ENCODE peak calls at places on chromosomes 4 and X, in nine cellular contexts. One of them, this sample, is unnamed.

GRCh38 chr4:52638717-52639116 is 20.4 kb downstream of the USP46 start:
- DNase-seq in WERI-Rb-1: no peak
- DNase-seq in psoas muscle: no peak
- DNase-seq in fibroblast of lung: no peak
- DNase-seq in pancreas: no peak
- DNase-seq in cardiac muscle cell: no peak
- DNase-seq in heart right ventricle: no peak
- DNase-seq in tibial artery: no peak
- DNase-seq in kidney epithelial cell: no peak
- DNase-seq in this sample: no peak

GRCh38 chr4:183211533-183211932 is 108.5 kb downstream of the CLDN22 start:
- DNase-seq in kidney epithelial cell: no peak
- DNase-seq in cardiac muscle cell: no peak
- DNase-seq in tibial artery: no peak
- DNase-seq in heart right ventricle: no peak
- DNase-seq in fibroblast of lung: no peak
- DNase-seq in psoas muscle: no peak
- DNase-seq in pancreas: no peak
- DNase-seq in WERI-Rb-1: no peak
- DNase-seq in this sample: no peak

GRCh38 chr4:169254546-169254983 is 16.2 kb downstream of the SH3RF1 start:
- DNase-seq in heart right ventricle: no peak
- DNase-seq in pancreas: peak; percentile 37
- DNase-seq in fibroblast of lung: peak; percentile 90
- DNase-seq in kidney epithelial cell: peak; percentile 47
- DNase-seq in psoas muscle: no peak
- DNase-seq in cardiac muscle cell: no peak
- DNase-seq in WERI-Rb-1: no peak
- DNase-seq in tibial artery: no peak
- DNase-seq in this sample: peak; percentile 53

GRCh38 chrX:103624111-103624510 is 4.7 kb upstream of the TCEAL1 start:
- DNase-seq in cardiac muscle cell: no peak
- DNase-seq in psoas muscle: no peak
- DNase-seq in pancreas: no peak
- DNase-seq in WERI-Rb-1: no peak
- DNase-seq in fibroblast of lung: no peak
- DNase-seq in kidney epithelial cell: no peak
- DNase-seq in heart right ventricle: no peak
- DNase-seq in tibial artery: peak; percentile 64
- DNase-seq in this sample: no peak

GRCh38 chrX:7318661-7319060 is 170.7 kb upstream of the PUDP start:
- DNase-seq in cardiac muscle cell: no peak
- DNase-seq in psoas muscle: no peak
- DNase-seq in fibroblast of lung: no peak
- DNase-seq in WERI-Rb-1: no peak
- DNase-seq in heart right ventricle: no peak
- DNase-seq in kidney epithelial cell: no peak
- DNase-seq in pancreas: no peak
- DNase-seq in tibial artery: no peak
- DNase-seq in this sample: no peak

GRCh38 chr4:101599620-101600019 is 190.9 kb upstream of the BANK1 start:
- DNase-seq in tibial artery: no peak
- DNase-seq in fibroblast of lung: peak; percentile 52
- DNase-seq in kidney epithelial cell: no peak
- DNase-seq in WERI-Rb-1: no peak
- DNase-seq in heart right ventricle: no peak
- DNase-seq in cardiac muscle cell: no peak
- DNase-seq in psoas muscle: no peak
- DNase-seq in pancreas: no peak
- DNase-seq in this sample: peak; percentile 46

GRCh38 chr4:173281420-173282333 is 52.5 kb downstream of the HMGB2 start:
- DNase-seq in kidney epithelial cell: no peak
- DNase-seq in tibial artery: no peak
- DNase-seq in cardiac muscle cell: no peak
- DNase-seq in psoas muscle: no peak
- DNase-seq in fibroblast of lung: no peak
- DNase-seq in heart right ventricle: no peak
- DNase-seq in WERI-Rb-1: no peak
- DNase-seq in pancreas: no peak
- DNase-seq in this sample: no peak

GRCh38 chr4:128519163-128519810 is 231.7 kb upstream of the PGRMC2 start:
- DNase-seq in WERI-Rb-1: no peak
- DNase-seq in fibroblast of lung: peak; percentile 74
- DNase-seq in pancreas: no peak
- DNase-seq in tibial artery: peak; percentile 66
- DNase-seq in cardiac muscle cell: no peak
- DNase-seq in kidney epithelial cell: no peak
- DNase-seq in heart right ventricle: peak; percentile 56
- DNase-seq in psoas muscle: peak; percentile 39
- DNase-seq in this sample: no peak

GRCh38 chr4:3204021-3204431 is 44.9 kb upstream of the MSANTD1 start:
- DNase-seq in psoas muscle: peak; percentile 75
- DNase-seq in kidney epithelial cell: no peak
- DNase-seq in heart right ventricle: no peak
- DNase-seq in pancreas: peak; percentile 78
- DNase-seq in cardiac muscle cell: no peak
- DNase-seq in tibial artery: peak; percentile 65
- DNase-seq in WERI-Rb-1: no peak
- DNase-seq in fibroblast of lung: peak; percentile 64
- DNase-seq in this sample: no peak

GRCh38 chrX:69618803-69619202 is 2.9 kb downstream of the EDA start:
- DNase-seq in pancreas: no peak
- DNase-seq in kidney epithelial cell: no peak
- DNase-seq in heart right ventricle: no peak
- DNase-seq in psoas muscle: no peak
- DNase-seq in WERI-Rb-1: peak; percentile 12
- DNase-seq in cardiac muscle cell: peak; percentile 20
- DNase-seq in tibial artery: no peak
- DNase-seq in fibroblast of lung: no peak
- DNase-seq in this sample: no peak

DNA sequence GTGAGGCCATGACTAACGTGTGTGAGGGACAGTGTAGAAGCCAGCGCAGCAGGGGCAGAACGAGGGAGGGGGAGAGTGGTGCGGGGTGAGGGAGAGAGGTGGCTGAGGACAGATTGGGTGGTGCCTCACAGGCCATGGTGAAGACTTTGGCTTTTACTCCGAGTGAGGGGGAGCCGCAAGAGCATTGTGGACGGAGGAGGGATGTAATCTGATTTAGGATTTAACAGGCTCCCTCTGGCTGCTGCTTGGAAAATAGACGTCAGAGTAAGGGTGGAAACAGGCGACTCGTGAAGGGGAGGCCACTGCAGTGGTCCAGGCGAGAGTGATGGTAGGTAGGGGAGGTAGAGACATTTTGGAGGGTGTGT is 13.0 kb downstream of the PPP1R3F start:
- DNase-seq in pancreas: no peak
- DNase-seq in kidney epithelial cell: no peak
- DNase-seq in WERI-Rb-1: peak; percentile 46
- DNase-seq in heart right ventricle: no peak
- DNase-seq in tibial artery: no peak
- DNase-seq in psoas muscle: no peak
- DNase-seq in fibroblast of lung: peak; percentile 21
- DNase-seq in cardiac muscle cell: peak; percentile 34
- DNase-seq in this sample: no peak
- TF ChIP-seq CTCF in pancreas: no peak
- TF ChIP-seq CTCF in kidney epithelial cell: peak; percentile 18
- TF ChIP-seq CTCF in WERI-Rb-1: peak; percentile 38
- TF ChIP-seq CTCF in heart right ventricle: peak; percentile 19
- TF ChIP-seq CTCF in tibial artery: peak; percentile 25
- TF ChIP-seq CTCF in psoas muscle: no peak
- TF ChIP-seq CTCF in fibroblast of lung: peak; percentile 45
- TF ChIP-seq CTCF in cardiac muscle cell: peak; percentile 42
- TF ChIP-seq CTCF in this sample: peak; percentile 31

GRCh38 chrX:14872355-14872754 is 514 bp downstream of the FANCB start:
- DNase-seq in heart right ventricle: no peak
- DNase-seq in fibroblast of lung: no peak
- DNase-seq in tibial artery: no peak
- DNase-seq in pancreas: no peak
- DNase-seq in psoas muscle: no peak
- DNase-seq in WERI-Rb-1: no peak
- DNase-seq in cardiac muscle cell: no peak
- DNase-seq in kidney epithelial cell: no peak
- DNase-seq in this sample: no peak
- H3K4me3 ChIP-seq in heart right ventricle: peak overlapping the region; percentile 83
- H3K4me3 ChIP-seq in fibroblast of lung: peak overlapping the region; percentile 72
- H3K4me3 ChIP-seq in tibial artery: peak overlapping the region; percentile 85
- H3K4me3 ChIP-seq in pancreas: peak overlapping the region; percentile 16
- H3K4me3 ChIP-seq in psoas muscle: peak overlapping the region; percentile 79
- H3K4me3 ChIP-seq in WERI-Rb-1: peak overlapping the region; percentile 61
- H3K4me3 ChIP-seq in cardiac muscle cell: peak overlapping the region; percentile 36
- H3K4me3 ChIP-seq in kidney epithelial cell: peak overlapping the region; percentile 71
- H3K4me3 ChIP-seq in this sample: peak overlapping the region; percentile 53

GRCh38 chr4:153465922-153466636 is at the start of gene TMEM131L:
- DNase-seq in cardiac muscle cell: peak; percentile 88
- DNase-seq in tibial artery: peak; percentile 85
- DNase-seq in psoas muscle: peak; percentile 80
- DNase-seq in pancreas: peak; percentile 84
- DNase-seq in fibroblast of lung: peak; percentile 64
- DNase-seq in kidney epithelial cell: no peak
- DNase-seq in WERI-Rb-1: peak; percentile 58
- DNase-seq in heart right ventricle: peak; percentile 77
- DNase-seq in this sample: no peak
- TF ChIP-seq CTCF in cardiac muscle cell: peak; percentile 14
- TF ChIP-seq CTCF in tibial artery: peak; percentile 32
- TF ChIP-seq CTCF in psoas muscle: no peak
- TF ChIP-seq CTCF in pancreas: no peak
- TF ChIP-seq CTCF in fibroblast of lung: peak; percentile 21
- TF ChIP-seq CTCF in kidney epithelial cell: no peak
- TF ChIP-seq CTCF in WERI-Rb-1: peak; percentile 36
- TF ChIP-seq CTCF in heart right ventricle: peak; percentile 11
- TF ChIP-seq CTCF in this sample: peak; percentile 2

GRCh38 chr4:156228706-156229105 is 275.0 kb upstream of the CTSO start:
- DNase-seq in heart right ventricle: no peak
- DNase-seq in cardiac muscle cell: no peak
- DNase-seq in psoas muscle: no peak
- DNase-seq in fibroblast of lung: no peak
- DNase-seq in tibial artery: no peak
- DNase-seq in kidney epithelial cell: no peak
- DNase-seq in pancreas: no peak
- DNase-seq in WERI-Rb-1: no peak
- DNase-seq in this sample: peak; percentile 44
- H3K4me3 ChIP-seq in heart right ventricle: no peak overlapping the region
- H3K4me3 ChIP-seq in cardiac muscle cell: no peak overlapping the region
- H3K4me3 ChIP-seq in psoas muscle: no peak overlapping the region
- H3K4me3 ChIP-seq in fibroblast of lung: no peak overlapping the region
- H3K4me3 ChIP-seq in tibial artery: no peak overlapping the region
- H3K4me3 ChIP-seq in kidney epithelial cell: no peak overlapping the region
- H3K4me3 ChIP-seq in pancreas: no peak overlapping the region
- H3K4me3 ChIP-seq in WERI-Rb-1: no peak overlapping the region
- H3K4me3 ChIP-seq in this sample: no peak overlapping the region

DNA sequence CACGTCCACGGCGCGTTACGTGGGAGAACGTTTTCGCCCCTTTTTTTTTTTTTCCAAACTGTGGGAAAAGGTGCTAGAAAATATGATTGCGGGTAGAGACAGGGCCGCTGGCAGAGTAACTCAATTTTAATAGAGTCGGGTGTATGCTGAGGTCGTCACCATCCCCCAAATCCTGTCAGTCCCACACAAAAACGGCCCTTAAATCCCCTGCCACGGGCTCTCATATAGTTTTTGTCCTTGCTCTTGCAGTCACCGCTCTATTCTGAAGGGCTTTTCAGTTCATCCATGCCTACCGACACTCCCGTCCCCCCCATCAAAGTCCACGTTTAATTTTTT is 796 bp upstream of the MED14 start:
- DNase-seq in cardiac muscle cell: no peak
- DNase-seq in heart right ventricle: no peak
- DNase-seq in psoas muscle: no peak
- DNase-seq in pancreas: no peak
- DNase-seq in fibroblast of lung: no peak
- DNase-seq in WERI-Rb-1: no peak
- DNase-seq in tibial artery: no peak
- DNase-seq in kidney epithelial cell: no peak
- DNase-seq in this sample: peak; percentile 16
- TF ChIP-seq CTCF in cardiac muscle cell: no peak
- TF ChIP-seq CTCF in heart right ventricle: no peak
- TF ChIP-seq CTCF in psoas muscle: no peak
- TF ChIP-seq CTCF in pancreas: no peak
- TF ChIP-seq CTCF in fibroblast of lung: no peak
- TF ChIP-seq CTCF in WERI-Rb-1: no peak
- TF ChIP-seq CTCF in tibial artery: no peak
- TF ChIP-seq CTCF in kidney epithelial cell: no peak
- TF ChIP-seq CTCF in this sample: no peak

This sample was measured in AG09309.